ENCODE peak calls at places on chromosomes 13 and 19, in five cellular contexts. M, B, U, C and W are unnamed samples.

GRCh38 chr13:80361883-80362327 is 21.0 kb upstream of the SPRY2 start:
- DNase-seq in M (peak; percentile 23), B (no peak), U (no peak), C (no peak), W (no peak)

GRCh38 chr19:15412832-15413231 is 6.0 kb downstream of the AKAP8L start:
- DNase-seq in M (peak; percentile 9), B (no peak), U (no peak), C (no peak), W (no peak)

GRCh38 chr13:22111152-22111783 is 440.4 kb downstream of the FGF9 start:
- DNase-seq in M (no peak), B (no peak), U (no peak), C (no peak), W (no peak)

GRCh38 chr13:76769238-76769859 is 116.9 kb downstream of the KCTD12 start:
- DNase-seq in M (no peak), B (no peak), U (no peak), C (peak; percentile 81), W (no peak)

GRCh38 chr13:32791545-32792172 is 205.4 kb downstream of the PDS5B start:
- DNase-seq in M (no peak), B (no peak), U (peak; percentile 27), C (peak; percentile 1), W (no peak)

GRCh38 chr19:3556978-3557460 is 367 bp downstream of the MFSD12 start:
- DNase-seq in M (peak; percentile 80), B (peak; percentile 79), U (peak; percentile 74), C (no peak), W (peak; percentile 63)

GRCh38 chr19:23070353-23070781 is 46.5 kb upstream of the ZNF730 start:
- DNase-seq in M (no peak), B (no peak), U (peak; percentile 68), C (peak; percentile 30), W (no peak)

GRCh38 chr19:13022111-13022858 is 27.0 kb downstream of the NFIX start:
- DNase-seq in M (no peak), B (no peak), U (peak; percentile 78), C (peak; percentile 75), W (no peak)

GRCh38 chr19:31338069-31338767 is 11.0 kb downstream of the TSHZ3 start:
- DNase-seq in M (peak; percentile 82), B (no peak), U (peak; percentile 80), C (peak; percentile 29), W (no peak)

GRCh38 chr13:19960673-19961015 is 2.1 kb downstream of the ZMYM2 start:
- DNase-seq in M (no peak), B (no peak), U (no peak), C (no peak), W (peak; percentile 14)

GRCh38 chr19:5103812-5104410 is 135.0 kb downstream of the KDM4B start:
- DNase-seq in M (no peak), B (no peak), U (no peak), C (no peak), W (no peak)

GRCh38 chr13:34618654-34619053 is 323.4 kb upstream of the NBEA start:
- DNase-seq in M (no peak), B (no peak), U (no peak), C (no peak), W (no peak)

GRCh38 chr13:113410472-113411201 is 42.7 kb downstream of the ADPRHL1 start:
- DNase-seq in M (no peak), B (peak; percentile 42), U (peak; percentile 95), C (peak; percentile 78), W (peak; percentile 38)

GRCh38 chr13:104318121-104318520 is 1251.9 kb upstream of the SLC10A2 start:
- DNase-seq in M (peak; percentile 46), B (no peak), U (peak; percentile 48), C (no peak), W (peak; percentile 43)

GRCh38 chr19:41226874-41227390 is 7.9 kb downstream of the AXL start:
- DNase-seq in M (no peak), B (no peak), U (no peak), C (no peak), W (no peak)

GRCh38 chr13:91468301-91468700 is 69.9 kb downstream of the GPC5 start:
- DNase-seq in M (no peak), B (no peak), U (no peak), C (no peak), W (peak; percentile 41)

GRCh38 chr13:111143875-111144540 is 28.9 kb downstream of the ARHGEF7 start:
- DNase-seq in M (no peak), B (no peak), U (peak; percentile 9), C (no peak), W (no peak)

GRCh38 chr13:45086484-45086883 is 33.8 kb upstream of the GTF2F2 start:
- DNase-seq in M (no peak), B (no peak), U (peak; percentile 49), C (peak; percentile 91), W (no peak)

GRCh38 chr13:72004975-72005374 is 138.0 kb upstream of the DACH1 start:
- DNase-seq in M (no peak), B (no peak), U (peak; percentile 43), C (peak; percentile 73), W (no peak)

GRCh38 chr19:51739466-51740213 is 12.0 kb downstream of the FPR1 start:
- DNase-seq in M (no peak), B (no peak), U (no peak), C (peak; percentile 68), W (no peak)

GRCh38 chr13:32390048-32390447 is 37.9 kb downstream of the N4BP2L1 start:
- DNase-seq in M (no peak), B (no peak), U (no peak), C (no peak), W (no peak)

GRCh38 chr19:18831524-18832330 is at the start of gene UPF1:
- DNase-seq in M (peak; percentile 98), B (peak; percentile 99), U (peak; percentile 98), C (peak; percentile 88), W (peak; percentile 90)
- TF ChIP-seq CTCF in M (no peak), B (peak; percentile 4), U (no peak), C (no peak), W (no peak)

DNA sequence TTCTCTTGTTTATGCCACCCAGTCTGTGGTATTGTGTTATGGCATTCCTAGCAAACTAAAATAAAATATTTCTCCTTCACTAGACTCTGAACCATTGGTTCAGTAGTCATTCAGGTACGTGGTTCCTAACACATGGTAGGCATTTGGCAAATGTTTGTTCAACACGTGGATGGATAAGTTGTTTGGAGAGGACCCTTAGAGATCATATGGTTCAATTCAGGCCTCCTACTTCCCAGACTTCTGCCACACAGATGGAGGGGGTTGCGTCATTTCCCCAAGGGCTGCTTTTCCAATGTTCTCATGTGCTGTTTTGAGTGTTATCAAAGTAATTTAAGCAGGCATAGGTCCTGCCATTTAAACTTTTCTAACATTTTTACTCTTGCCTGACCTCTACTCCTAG is 6.7 kb downstream of the CXCL17 start:
- DNase-seq in M (no peak), B (no peak), U (peak; percentile 89), C (peak; percentile 74), W (no peak)
- TF ChIP-seq CTCF in M (no peak), B (no peak), U (no peak), C (no peak), W (no peak)

GRCh38 chr19:1269478-1270167 is 491 bp downstream of the CIRBP start:
- DNase-seq in M (peak; percentile 94), B (peak; percentile 94), U (peak; percentile 93), C (peak; percentile 91), W (peak; percentile 78)
- TF ChIP-seq CTCF in M (peak; percentile 14), B (no peak), U (no peak), C (peak; percentile 12), W (no peak)

GRCh38 chr13:74889321-74889720 is 592.6 kb downstream of the TBC1D4 start:
- DNase-seq in M (no peak), B (no peak), U (peak; percentile 46), C (no peak), W (peak; percentile 89)

GRCh38 chr13:74886496-74886895 is 595.5 kb downstream of the TBC1D4 start:
- DNase-seq in M (no peak), B (no peak), U (peak; percentile 57), C (peak; percentile 42), W (peak; percentile 20)

DNA sequence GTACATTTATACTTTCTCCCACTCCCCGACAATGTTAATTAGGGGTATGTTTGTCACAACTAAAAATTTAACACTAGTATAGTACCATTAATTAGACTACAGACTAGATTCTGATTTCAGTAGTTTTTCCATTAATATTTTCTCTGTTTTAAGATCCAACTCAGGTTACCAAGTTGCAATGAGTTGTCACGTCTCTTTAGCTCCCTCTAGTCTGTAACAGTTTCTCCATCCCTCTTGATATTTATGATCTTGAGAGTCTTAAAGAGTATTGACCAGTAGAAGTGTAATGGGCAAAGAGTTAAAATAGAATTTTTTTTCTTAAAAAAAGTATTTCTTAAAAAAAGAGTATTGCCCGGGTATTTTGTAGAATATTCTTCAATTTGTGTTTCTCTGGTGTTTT is 598.1 kb downstream of the TBC1D4 start:
- DNase-seq in M (no peak), B (no peak), U (no peak), C (no peak), W (no peak)
- TF ChIP-seq CTCF in M (no peak), B (no peak), U (no peak), C (no peak), W (no peak)